ENCODE peak calls at places on chromosome 12, in eight cellular contexts. One of them, this sample, is unnamed.

GRCh38 chr12:22101749-22102243 is 55.8 kb downstream of the CMAS start:
- DNase-seq in foreskin melanocyte: peak
- DNase-seq in cerebellar nuclear complex: no peak
- DNase-seq in Calu3: peak
- DNase-seq in T-cell: no peak
- DNase-seq in PC-9: no peak
- DNase-seq in retina: no peak
- DNase-seq in GM13977: no peak
- DNase-seq in this sample: peak

GRCh38 chr12:103829092-103829491 is 11.9 kb downstream of the NT5DC3 start:
- DNase-seq in foreskin melanocyte: no peak
- DNase-seq in GM13977: no peak
- DNase-seq in PC-9: no peak
- DNase-seq in retina: no peak
- DNase-seq in cerebellar nuclear complex: no peak
- DNase-seq in Calu3: no peak
- DNase-seq in T-cell: no peak
- DNase-seq in this sample: no peak

GRCh38 chr12:54933381-54933780 is 51.2 kb downstream of the TESPA1 start:
- DNase-seq in retina: no peak
- DNase-seq in T-cell: no peak
- DNase-seq in Calu3: no peak
- DNase-seq in foreskin melanocyte: peak
- DNase-seq in PC-9: no peak
- DNase-seq in cerebellar nuclear complex: no peak
- DNase-seq in GM13977: no peak
- DNase-seq in this sample: no peak

GRCh38 chr12:107447336-107447735 is 238.3 kb upstream of the PWP1 start:
- DNase-seq in PC-9: no peak
- DNase-seq in T-cell: no peak
- DNase-seq in Calu3: no peak
- DNase-seq in cerebellar nuclear complex: no peak
- DNase-seq in foreskin melanocyte: no peak
- DNase-seq in GM13977: no peak
- DNase-seq in retina: no peak
- DNase-seq in this sample: no peak

GRCh38 chr12:94140556-94140955 is 7.8 kb upstream of the PLXNC1 start:
- DNase-seq in foreskin melanocyte: no peak
- DNase-seq in GM13977: peak
- DNase-seq in PC-9: no peak
- DNase-seq in cerebellar nuclear complex: no peak
- DNase-seq in retina: no peak
- DNase-seq in Calu3: no peak
- DNase-seq in T-cell: peak
- DNase-seq in this sample: no peak

GRCh38 chr12:67624355-67624754 is 24.2 kb upstream of the DYRK2 start:
- DNase-seq in T-cell: no peak
- DNase-seq in PC-9: no peak
- DNase-seq in Calu3: no peak
- DNase-seq in GM13977: no peak
- DNase-seq in retina: no peak
- DNase-seq in cerebellar nuclear complex: no peak
- DNase-seq in foreskin melanocyte: no peak
- DNase-seq in this sample: no peak

GRCh38 chr12:111424189-111424792 is 18.6 kb downstream of the SH2B3 start:
- DNase-seq in retina: no peak
- DNase-seq in cerebellar nuclear complex: no peak
- DNase-seq in Calu3: no peak
- DNase-seq in T-cell: no peak
- DNase-seq in PC-9: no peak
- DNase-seq in GM13977: no peak
- DNase-seq in foreskin melanocyte: no peak
- DNase-seq in this sample: no peak

GRCh38 chr12:104138747-104139186 is 757 bp upstream of the NFYB start:
- DNase-seq in T-cell: no peak
- DNase-seq in foreskin melanocyte: no peak
- DNase-seq in cerebellar nuclear complex: no peak
- DNase-seq in PC-9: no peak
- DNase-seq in GM13977: no peak
- DNase-seq in retina: no peak
- DNase-seq in Calu3: no peak
- DNase-seq in this sample: no peak

GRCh38 chr12:109758406-109759075 is 44.9 kb downstream of the FAM222A start:
- DNase-seq in GM13977: no peak
- DNase-seq in retina: no peak
- DNase-seq in Calu3: no peak
- DNase-seq in foreskin melanocyte: no peak
- DNase-seq in T-cell: no peak
- DNase-seq in cerebellar nuclear complex: no peak
- DNase-seq in PC-9: no peak
- DNase-seq in this sample: no peak

GRCh38 chr12:106685381-106685780 is 89.1 kb upstream of the RIC8B start:
- DNase-seq in cerebellar nuclear complex: no peak
- DNase-seq in foreskin melanocyte: no peak
- DNase-seq in retina: no peak
- DNase-seq in T-cell: no peak
- DNase-seq in GM13977: no peak
- DNase-seq in PC-9: no peak
- DNase-seq in Calu3: no peak
- DNase-seq in this sample: no peak

GRCh38 chr12:75831413-75831812 is 200.2 kb downstream of the PHLDA1 start:
- DNase-seq in cerebellar nuclear complex: no peak
- DNase-seq in GM13977: no peak
- DNase-seq in PC-9: no peak
- DNase-seq in T-cell: no peak
- DNase-seq in foreskin melanocyte: no peak
- DNase-seq in retina: no peak
- DNase-seq in Calu3: no peak
- DNase-seq in this sample: no peak

GRCh38 chr12:91400249-91400648 is 217.6 kb upstream of the DCN start:
- DNase-seq in GM13977: no peak
- DNase-seq in foreskin melanocyte: no peak
- DNase-seq in Calu3: no peak
- DNase-seq in retina: no peak
- DNase-seq in cerebellar nuclear complex: no peak
- DNase-seq in PC-9: no peak
- DNase-seq in T-cell: no peak
- DNase-seq in this sample: no peak

GRCh38 chr12:26150737-26151450 is 26.1 kb upstream of the BHLHE41 start:
- DNase-seq in T-cell: no peak
- DNase-seq in PC-9: peak
- DNase-seq in GM13977: no peak
- DNase-seq in Calu3: no peak
- DNase-seq in foreskin melanocyte: peak
- DNase-seq in cerebellar nuclear complex: no peak
- DNase-seq in retina: no peak
- DNase-seq in this sample: peak

GRCh38 chr12:1949771-1950470 is 31.5 kb upstream of the CACNA2D4 start:
- DNase-seq in Calu3: no peak
- DNase-seq in retina: no peak
- DNase-seq in T-cell: no peak
- DNase-seq in foreskin melanocyte: no peak
- DNase-seq in PC-9: no peak
- DNase-seq in cerebellar nuclear complex: no peak
- DNase-seq in GM13977: no peak
- DNase-seq in this sample: no peak

GRCh38 chr12:124294686-124295315 is at the start of gene RFLNA:
- DNase-seq in T-cell: no peak
- DNase-seq in GM13977: no peak
- DNase-seq in retina: no peak
- DNase-seq in PC-9: no peak
- DNase-seq in Calu3: no peak
- DNase-seq in foreskin melanocyte: no peak
- DNase-seq in cerebellar nuclear complex: no peak
- DNase-seq in this sample: no peak

GRCh38 chr12:6292606-6293005 is 17.9 kb upstream of the PLEKHG6 start:
- DNase-seq in T-cell: no peak
- DNase-seq in foreskin melanocyte: no peak
- DNase-seq in cerebellar nuclear complex: no peak
- DNase-seq in PC-9: peak
- DNase-seq in GM13977: no peak
- DNase-seq in retina: no peak
- DNase-seq in Calu3: no peak
- DNase-seq in this sample: no peak